ENCODE peak calls at places on chromosome 7, in six cellular contexts. One of them, this sample, is unnamed.

GRCh38 chr7:137129025-137129424 is 214.5 kb downstream of the PTN start:
- DNase-seq in A549: no peak
- DNase-seq in GM23338: no peak
- DNase-seq in pancreas: no peak
- DNase-seq in astrocyte: no peak
- DNase-seq in mucosa of descending colon: no peak
- DNase-seq in this sample: no peak

GRCh38 chr7:142431491-142431890 is 173.6 kb upstream of the PRSS58 start:
- DNase-seq in mucosa of descending colon: no peak
- DNase-seq in astrocyte: no peak
- DNase-seq in A549: no peak
- DNase-seq in GM23338: no peak
- DNase-seq in pancreas: no peak
- DNase-seq in this sample: no peak

GRCh38 chr7:37065779-37066271 is 341.5 kb upstream of the AOAH start:
- DNase-seq in pancreas: no peak
- DNase-seq in mucosa of descending colon: no peak
- DNase-seq in A549: no peak
- DNase-seq in astrocyte: peak; percentile 70
- DNase-seq in GM23338: no peak
- DNase-seq in this sample: no peak

GRCh38 chr7:134789967-134790685 is 10.7 kb downstream of the CALD1 start:
- DNase-seq in A549: no peak
- DNase-seq in pancreas: no peak
- DNase-seq in astrocyte: peak; percentile 78
- DNase-seq in mucosa of descending colon: no peak
- DNase-seq in GM23338: no peak
- DNase-seq in this sample: no peak

GRCh38 chr7:135943266-135943889 is 33.8 kb downstream of the MTPN start:
- DNase-seq in pancreas: no peak
- DNase-seq in A549: no peak
- DNase-seq in mucosa of descending colon: no peak
- DNase-seq in astrocyte: peak; percentile 31
- DNase-seq in GM23338: peak; percentile 8
- DNase-seq in this sample: no peak

GRCh38 chr7:103343758-103344452 is 662 bp downstream of the DNAJC2 start:
- DNase-seq in A549: peak; percentile 23
- DNase-seq in pancreas: no peak
- DNase-seq in GM23338: peak; percentile 55
- DNase-seq in astrocyte: peak; percentile 21
- DNase-seq in mucosa of descending colon: no peak
- DNase-seq in this sample: peak; percentile 79

GRCh38 chr7:77855371-77856083 is 57.0 kb downstream of the PHTF2 start:
- DNase-seq in A549: no peak
- DNase-seq in mucosa of descending colon: no peak
- DNase-seq in pancreas: no peak
- DNase-seq in astrocyte: peak; percentile 29
- DNase-seq in GM23338: no peak
- DNase-seq in this sample: no peak

GRCh38 chr7:38425509-38425908 is 152.1 kb upstream of the TARP start:
- DNase-seq in astrocyte: no peak
- DNase-seq in A549: no peak
- DNase-seq in pancreas: no peak
- DNase-seq in GM23338: no peak
- DNase-seq in mucosa of descending colon: no peak
- DNase-seq in this sample: no peak

GRCh38 chr7:139115104-139115503 is 5.6 kb upstream of the ZC3HAV1 start:
- DNase-seq in A549: no peak
- DNase-seq in pancreas: no peak
- DNase-seq in mucosa of descending colon: no peak
- DNase-seq in GM23338: no peak
- DNase-seq in astrocyte: no peak
- DNase-seq in this sample: no peak

GRCh38 chr7:139112741-139113250 is 3.3 kb upstream of the ZC3HAV1 start:
- DNase-seq in astrocyte: no peak
- DNase-seq in A549: no peak
- DNase-seq in GM23338: no peak
- DNase-seq in mucosa of descending colon: no peak
- DNase-seq in pancreas: no peak
- DNase-seq in this sample: no peak

GRCh38 chr7:139114585-139114984 is 5.1 kb upstream of the ZC3HAV1 start:
- DNase-seq in pancreas: no peak
- DNase-seq in astrocyte: no peak
- DNase-seq in mucosa of descending colon: no peak
- DNase-seq in A549: no peak
- DNase-seq in GM23338: no peak
- DNase-seq in this sample: no peak

GRCh38 chr7:139112316-139112715 is 2.8 kb upstream of the ZC3HAV1 start:
- DNase-seq in mucosa of descending colon: no peak
- DNase-seq in A549: no peak
- DNase-seq in GM23338: no peak
- DNase-seq in pancreas: no peak
- DNase-seq in astrocyte: no peak
- DNase-seq in this sample: no peak

DNA sequence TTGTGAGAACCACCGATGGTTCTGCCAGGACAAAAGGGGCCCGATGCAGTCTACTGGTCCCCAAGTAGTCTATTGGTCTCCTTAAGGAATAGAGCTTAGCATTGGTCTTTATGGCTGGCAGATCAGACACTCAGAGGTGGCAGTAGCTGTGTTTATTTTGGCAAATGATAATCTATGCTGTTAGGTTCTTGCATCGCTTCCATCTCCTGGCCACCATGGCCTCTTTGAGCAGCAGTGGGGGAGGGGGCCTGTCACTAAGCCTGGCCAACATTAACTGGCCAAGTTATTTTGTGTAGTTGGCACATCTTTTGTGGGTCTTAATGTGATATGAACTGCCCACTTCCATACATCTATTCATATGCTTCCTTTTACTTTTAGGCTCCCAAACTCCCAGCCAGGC is 4.5 kb upstream of the ZC3HAV1 start:
- DNase-seq in GM23338: no peak
- DNase-seq in mucosa of descending colon: no peak
- DNase-seq in pancreas: no peak
- DNase-seq in A549: no peak
- DNase-seq in astrocyte: no peak
- DNase-seq in this sample: no peak
- H3K4me1 ChIP-seq in GM23338: peaks cover 4% of the 10 kb centered on the region
- H3K4me1 ChIP-seq in mucosa of descending colon: peaks cover 7% of the 10 kb centered on the region
- H3K4me1 ChIP-seq in pancreas: no peaks in the 10 kb centered on the region
- H3K4me1 ChIP-seq in A549: peaks cover 31% of the 10 kb centered on the region
- H3K4me1 ChIP-seq in astrocyte: peaks cover 7% of the 10 kb centered on the region
- H3K4me1 ChIP-seq in this sample: peaks cover 10% of the 10 kb centered on the region

GRCh38 chr7:95863623-95864022 is 91.3 kb downstream of the DYNC1I1 start:
- DNase-seq in pancreas: no peak
- DNase-seq in GM23338: no peak
- DNase-seq in mucosa of descending colon: no peak
- DNase-seq in A549: no peak
- DNase-seq in astrocyte: no peak
- DNase-seq in this sample: no peak
- TF ChIP-seq CTCF in pancreas: no peak
- TF ChIP-seq CTCF in GM23338: no peak
- TF ChIP-seq CTCF in mucosa of descending colon: no peak
- TF ChIP-seq CTCF in A549: no peak
- TF ChIP-seq CTCF in astrocyte: no peak
- TF ChIP-seq CTCF in this sample: no peak

GRCh38 chr7:127780489-127780888 is 128.5 kb downstream of the SND1 start:
- DNase-seq in GM23338: no peak
- DNase-seq in pancreas: no peak
- DNase-seq in astrocyte: no peak
- DNase-seq in A549: no peak
- DNase-seq in mucosa of descending colon: no peak
- DNase-seq in this sample: no peak

GRCh38 chr7:127786184-127786583 is 134.2 kb downstream of the SND1 start:
- DNase-seq in GM23338: no peak
- DNase-seq in astrocyte: peak; percentile 62
- DNase-seq in pancreas: no peak
- DNase-seq in A549: no peak
- DNase-seq in mucosa of descending colon: no peak
- DNase-seq in this sample: no peak

GRCh38 chr7:127783267-127783559 is 131.2 kb downstream of the SND1 start:
- DNase-seq in mucosa of descending colon: no peak
- DNase-seq in GM23338: no peak
- DNase-seq in pancreas: no peak
- DNase-seq in astrocyte: no peak
- DNase-seq in A549: no peak
- DNase-seq in this sample: no peak

GRCh38 chr7:127782075-127782474 is 130.1 kb downstream of the SND1 start:
- DNase-seq in astrocyte: no peak
- DNase-seq in GM23338: no peak
- DNase-seq in A549: no peak
- DNase-seq in pancreas: no peak
- DNase-seq in mucosa of descending colon: no peak
- DNase-seq in this sample: no peak

DNA sequence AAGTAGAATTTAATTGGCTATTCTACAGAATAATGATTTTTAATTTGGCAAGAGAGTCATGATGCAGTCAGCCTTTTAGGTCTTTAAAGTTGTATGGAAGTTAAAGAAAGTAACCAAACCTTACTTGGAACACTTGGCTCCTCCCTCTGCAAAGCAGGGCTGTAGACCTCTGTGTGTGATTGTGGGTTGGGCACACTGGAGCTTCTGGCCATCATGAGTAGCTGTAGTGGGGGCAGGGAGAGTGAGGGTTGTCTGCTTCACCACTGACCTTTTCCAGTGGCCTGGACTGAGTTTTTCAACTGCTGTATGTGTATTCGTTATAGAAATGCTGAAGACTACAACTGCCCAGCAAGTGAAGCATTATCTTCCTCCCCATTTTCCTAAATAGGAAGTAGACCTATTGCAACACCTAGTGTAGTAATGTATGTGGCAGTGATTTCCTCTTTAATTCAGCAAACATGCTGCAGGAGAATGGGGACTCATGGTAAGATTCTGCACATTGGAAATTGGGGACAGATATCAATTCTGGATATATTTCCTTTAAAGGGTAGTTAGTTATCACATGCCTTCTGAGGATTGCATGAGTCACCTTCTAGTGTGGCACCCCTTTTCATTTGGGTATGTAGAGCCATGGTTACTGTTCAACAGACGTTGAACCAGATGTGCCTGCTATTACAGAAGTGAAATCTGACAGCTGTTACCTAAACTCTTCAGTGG is 130.7 kb downstream of the SND1 start:
- DNase-seq in mucosa of descending colon: no peak
- DNase-seq in pancreas: no peak
- DNase-seq in astrocyte: peak; percentile 24
- DNase-seq in A549: no peak
- DNase-seq in GM23338: no peak
- DNase-seq in this sample: no peak
- H3K4me1 ChIP-seq in mucosa of descending colon: no peaks in the 10 kb centered on the region
- H3K4me1 ChIP-seq in pancreas: peaks cover 14% of the 10 kb centered on the region
- H3K4me1 ChIP-seq in astrocyte: peaks cover 12% of the 10 kb centered on the region
- H3K4me1 ChIP-seq in A549: peaks cover 8% of the 10 kb centered on the region
- H3K4me1 ChIP-seq in GM23338: peaks cover 44% of the 10 kb centered on the region
- H3K4me1 ChIP-seq in this sample: peaks cover 46% of the 10 kb centered on the region

GRCh38 chr7:40043164-40043563 is 91.3 kb downstream of the MPLKIP start:
- DNase-seq in A549: no peak
- DNase-seq in pancreas: no peak
- DNase-seq in GM23338: no peak
- DNase-seq in mucosa of descending colon: no peak
- DNase-seq in astrocyte: no peak
- DNase-seq in this sample: no peak

GRCh38 chr7:40047661-40048060 is 86.8 kb downstream of the MPLKIP start:
- DNase-seq in astrocyte: no peak
- DNase-seq in GM23338: no peak
- DNase-seq in A549: no peak
- DNase-seq in mucosa of descending colon: no peak
- DNase-seq in pancreas: no peak
- DNase-seq in this sample: no peak
- TF ChIP-seq CTCF in astrocyte: peak; percentile 24
- TF ChIP-seq CTCF in GM23338: no peak
- TF ChIP-seq CTCF in A549: peak; percentile 37
- TF ChIP-seq CTCF in mucosa of descending colon: no peak
- TF ChIP-seq CTCF in pancreas: peak; percentile 12
- TF ChIP-seq CTCF in this sample: no peak

DNA sequence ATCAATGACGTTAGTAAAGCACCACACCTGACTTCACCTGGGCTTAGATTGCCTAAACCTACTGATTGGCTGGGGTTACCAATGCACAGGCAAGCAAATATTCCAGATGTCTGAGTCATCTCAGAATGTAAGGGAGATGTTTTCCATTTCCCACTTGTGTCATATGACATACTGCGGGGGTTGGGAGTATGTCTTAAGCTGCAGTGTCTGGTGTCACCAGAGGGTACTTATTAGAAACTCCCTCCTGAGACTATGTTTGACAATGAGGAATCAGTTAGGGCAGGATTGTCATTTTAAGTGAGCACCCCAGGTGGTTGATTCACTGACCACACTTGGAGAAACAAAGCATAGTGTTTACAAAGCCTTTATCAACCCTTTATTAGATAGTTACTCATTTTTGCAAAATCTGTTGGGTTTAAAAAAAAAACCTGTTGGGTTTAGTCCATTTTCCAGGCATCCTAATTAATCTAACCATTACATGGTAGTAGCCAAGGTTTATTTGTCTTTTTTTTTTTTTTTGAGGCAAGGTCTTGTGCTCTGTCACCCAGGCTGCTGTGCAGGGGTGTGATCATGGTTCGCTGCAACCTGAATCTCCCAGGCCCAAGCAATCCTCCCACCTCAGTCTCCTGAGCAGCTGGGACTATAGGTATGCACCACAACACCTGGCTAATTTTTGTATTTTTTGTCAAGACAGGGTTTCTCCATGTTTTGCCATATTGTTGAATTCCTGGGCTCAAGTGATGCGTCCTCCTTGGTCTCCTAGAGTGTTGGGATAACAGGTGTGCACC is 72.5 kb downstream of the CDK6 start:
- DNase-seq in A549: peak; percentile 78
- DNase-seq in GM23338: peak; percentile 96
- DNase-seq in pancreas: no peak
- DNase-seq in astrocyte: peak; percentile 89
- DNase-seq in mucosa of descending colon: no peak
- DNase-seq in this sample: no peak
- H3K4me1 ChIP-seq in A549: peaks cover 93% of the 10 kb centered on the region
- H3K4me1 ChIP-seq in GM23338: peaks cover 78% of the 10 kb centered on the region
- H3K4me1 ChIP-seq in pancreas: no peaks in the 10 kb centered on the region
- H3K4me1 ChIP-seq in astrocyte: peaks cover 57% of the 10 kb centered on the region
- H3K4me1 ChIP-seq in mucosa of descending colon: no peaks in the 10 kb centered on the region
- H3K4me1 ChIP-seq in this sample: no peaks in the 10 kb centered on the region

DNA sequence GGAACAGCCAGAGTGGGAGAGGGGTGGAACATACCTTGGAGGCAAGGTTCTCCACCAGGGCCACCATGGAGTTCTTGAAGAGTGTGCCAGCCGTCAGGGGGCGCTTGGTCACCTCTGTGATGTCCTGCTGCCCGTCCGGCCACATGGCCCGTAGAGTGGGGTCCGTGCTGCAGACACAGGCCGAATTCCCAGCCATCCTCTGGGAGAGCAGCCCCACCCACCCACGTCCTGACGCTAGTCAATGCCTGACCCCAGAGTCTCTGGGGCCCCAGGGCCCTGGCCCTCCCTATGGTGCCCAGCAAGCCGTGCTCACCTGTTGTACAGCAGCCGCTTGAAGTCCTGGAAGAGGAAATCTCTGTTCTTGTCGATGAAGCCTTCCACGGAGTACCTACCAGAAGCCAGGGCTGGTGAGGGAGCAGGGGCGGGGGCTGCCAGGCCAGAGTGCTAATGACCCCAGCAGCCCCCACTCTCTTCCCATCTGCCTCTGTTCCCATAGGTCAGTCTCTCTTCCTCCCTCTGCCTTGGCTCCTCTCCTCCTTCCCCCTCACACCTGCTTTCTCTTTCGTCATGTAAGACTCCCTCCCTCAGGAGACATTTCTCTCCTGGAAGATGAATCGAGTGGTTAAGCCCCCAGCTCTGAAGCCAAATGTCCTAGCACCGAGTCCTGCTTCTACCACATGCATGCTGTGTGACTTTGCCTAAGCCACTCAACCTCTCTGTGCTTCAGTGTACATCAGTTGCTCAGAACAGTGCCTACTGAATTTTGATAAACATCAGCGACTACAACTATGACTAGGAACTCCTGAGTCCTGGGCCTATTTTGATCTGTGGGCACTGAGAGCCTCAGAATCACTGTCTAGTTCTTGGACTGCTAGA is 11.0 kb downstream of the MYO1G start:
- DNase-seq in GM23338: peak; percentile 74
- DNase-seq in A549: peak; percentile 26
- DNase-seq in mucosa of descending colon: no peak
- DNase-seq in astrocyte: no peak
- DNase-seq in pancreas: no peak
- DNase-seq in this sample: peak; percentile 74
- TF ChIP-seq CTCF in GM23338: peak; percentile 73
- TF ChIP-seq CTCF in A549: peak; percentile 23
- TF ChIP-seq CTCF in mucosa of descending colon: no peak
- TF ChIP-seq CTCF in astrocyte: no peak
- TF ChIP-seq CTCF in pancreas: no peak
- TF ChIP-seq CTCF in this sample: no peak

This sample was measured in spleen.